ENCODE peak calls at places on chromosomes 6 and 20, in four cellular contexts. B is GM12878, Q is K562, Y is IMR-90. I is an unnamed sample.

GRCh38 chr6:115441671-115442070 is 619.0 kb downstream of the FRK start:
- DNase-seq in B (no peak), Q (no peak), Y (no peak), I (no peak)

GRCh38 chr20:15200139-15200538 is 862.7 kb upstream of the FLRT3 start:
- DNase-seq in B (peak; percentile 51), Q (no peak), Y (no peak), I (no peak)

GRCh38 chr20:13029687-13030510 is 21.1 kb downstream of the SPTLC3 start:
- DNase-seq in Y (peak; percentile 84), Q (no peak), B (no peak), I (peak; percentile 18)

GRCh38 chr20:16608265-16608636 is 35.0 kb upstream of the KIF16B start:
- DNase-seq in B (no peak), Q (no peak), Y (no peak), I (no peak)

GRCh38 chr20:57526067-57526884 is 1.3 kb upstream of the CTCFL start:
- DNase-seq in Q (peak; percentile 75), Y (no peak), B (no peak), I (no peak)

GRCh38 chr20:58054082-58054481 is 174.4 kb downstream of the ANKRD60 start:
- DNase-seq in Y (no peak), B (no peak), Q (no peak), I (no peak)

GRCh38 chr6:82957171-82957894 is 108.3 kb downstream of the UBE3D start:
- DNase-seq in Y (peak; percentile 35), Q (no peak), B (no peak), I (no peak)

GRCh38 chr6:128131036-128131435 is 230.2 kb upstream of the THEMIS start:
- DNase-seq in B (no peak), Q (no peak), Y (no peak), I (no peak)

GRCh38 chr6:149477544-149477943 is 7.3 kb downstream of the ZC3H12D start:
- DNase-seq in Q (no peak), B (no peak), Y (no peak), I (no peak)

GRCh38 chr6:5471637-5472430 is 210.5 kb downstream of the FARS2 start:
- DNase-seq in B (no peak), Q (no peak), Y (no peak), I (peak; percentile 20)

GRCh38 chr20:62045529-62046277 is 20.0 kb downstream of the TAF4 start:
- DNase-seq in B (no peak), Q (no peak), Y (no peak), I (no peak)

GRCh38 chr20:41249371-41249770 is 68.2 kb downstream of the ZHX3 start:
- DNase-seq in Q (no peak), Y (peak; percentile 87), B (no peak), I (peak; percentile 92)

GRCh38 chr6:34092631-34093030 is 53.3 kb downstream of the GRM4 start:
- DNase-seq in B (no peak), Q (no peak), Y (no peak), I (no peak)

GRCh38 chr20:3783068-3783489 is 1.8 kb upstream of the SPEF1 start:
- DNase-seq in Q (no peak), Y (no peak), B (no peak), I (no peak)

GRCh38 chr20:34977365-34978091 is 21.9 kb downstream of the MYH7B start:
- DNase-seq in Q (no peak), Y (no peak), B (no peak), I (no peak)

GRCh38 chr6:108736832-108737231 is 111.4 kb upstream of the ARMC2 start:
- DNase-seq in Y (peak; percentile 92), B (no peak), Q (peak; percentile 22), I (peak; percentile 92)

GRCh38 chr6:138162104-138162946 is 586 bp downstream of the ARFGEF3 start:
- DNase-seq in Q (no peak), Y (no peak), B (no peak), I (peak; percentile 30)

GRCh38 chr20:45465492-45466266 is 3.9 kb upstream of the WFDC2 start:
- DNase-seq in Y (no peak), B (no peak), Q (no peak), I (no peak)

GRCh38 chr20:59753836-59754235 is 149.5 kb downstream of the PHACTR3 start:
- DNase-seq in Y (no peak), Q (no peak), B (no peak), I (no peak)

GRCh38 chr6:142542704-142543233 is 241.0 kb downstream of the ADGRG6 start:
- DNase-seq in B (no peak), Q (no peak), Y (peak; percentile 81), I (no peak)

GRCh38 chr6:93423542-93423941 is 4.2 kb upstream of the EPHA7 start:
- DNase-seq in Q (no peak), Y (no peak), B (no peak), I (peak; percentile 35)

GRCh38 chr6:18405477-18406293 is 18.5 kb downstream of the RNF144B start:
- DNase-seq in Y (peak; percentile 96), Q (no peak), B (no peak), I (peak; percentile 88)

GRCh38 chr6:73728548-73729205 is 32.7 kb downstream of the CD109 start:
- DNase-seq in B (peak; percentile 31), Y (no peak), Q (no peak), I (no peak)

GRCh38 chr20:60752741-60753420 is 499.2 kb upstream of the CDH4 start:
- DNase-seq in B (no peak), Q (no peak), Y (no peak), I (no peak)

GRCh38 chr6:11055127-11055627 is 11.1 kb upstream of the ELOVL2 start:
- DNase-seq in Q (no peak), B (no peak), Y (peak; percentile 43), I (no peak)

GRCh38 chr6:37547564-37548061 is 47.9 kb upstream of the CCDC167 start:
- DNase-seq in Y (peak; percentile 71), Q (no peak), B (no peak), I (peak; percentile 80)

GRCh38 chr6:70884074-70884983 is 72.5 kb downstream of the B3GAT2 start:
- DNase-seq in B (peak; percentile 19), Y (peak; percentile 33), Q (peak; percentile 80), I (peak; percentile 55)

GRCh38 chr6:30515967-30516753 is 26.9 kb downstream of the HLA-E start:
- DNase-seq in Y (peak; percentile 96), B (peak; percentile 92), Q (peak; percentile 91), I (peak; percentile 99)

GRCh38 chr6:30508890-30509736 is 19.8 kb downstream of the HLA-E start:
- DNase-seq in Q (no peak), B (peak; percentile 79), Y (peak; percentile 51), I (peak; percentile 28)

GRCh38 chr20:44692932-44693476 is 22.2 kb upstream of the CCN5 start:
- DNase-seq in Y (peak; percentile 93), B (no peak), Q (no peak), I (peak; percentile 98)

GRCh38 chr6:165747963-165748362 is 84.9 kb upstream of the PDE10A start:
- DNase-seq in B (no peak), Y (no peak), Q (no peak), I (no peak)

GRCh38 chr6:153056308-153056707 is 53.8 kb upstream of the MTRF1L start:
- DNase-seq in Q (no peak), Y (no peak), B (no peak), I (no peak)

GRCh38 chr6:153058909-153059308 is 56.4 kb upstream of the MTRF1L start:
- DNase-seq in Q (no peak), B (no peak), Y (peak; percentile 4), I (no peak)

GRCh38 chr6:153059757-153060156 is 57.2 kb upstream of the MTRF1L start:
- DNase-seq in Y (no peak), Q (no peak), B (no peak), I (peak; percentile 6)

GRCh38 chr6:153058291-153058690 is 55.8 kb upstream of the MTRF1L start:
- DNase-seq in B (no peak), Y (peak; percentile 58), Q (no peak), I (peak; percentile 12)

GRCh38 chr6:153059311-153059710 is 56.8 kb upstream of the MTRF1L start:
- DNase-seq in Q (no peak), Y (no peak), B (no peak), I (no peak)
- TF ChIP-seq FOS in Q (no peak), Y (no peak), B (no peak), I (no peak)

DNA sequence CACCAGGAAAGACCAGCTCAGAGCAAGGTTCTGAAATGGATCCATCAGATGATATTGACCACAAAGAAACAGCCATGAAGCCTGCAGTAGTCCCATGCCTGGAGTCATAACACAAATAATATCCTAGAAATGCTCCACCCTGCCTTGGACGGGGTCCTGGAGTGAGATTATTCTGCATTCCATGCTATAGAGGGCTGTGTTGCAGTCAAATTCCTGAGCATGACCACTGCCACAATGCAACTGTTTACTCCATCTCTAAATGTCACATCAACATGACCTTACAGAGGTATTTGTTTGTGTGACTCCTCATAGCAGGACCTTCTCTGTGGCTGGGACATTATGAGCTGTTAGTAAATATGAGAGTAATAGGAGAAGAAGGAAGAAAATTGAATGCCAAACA is 257.5 kb upstream of the TCF21 start:
- DNase-seq in Q (no peak), Y (peak; percentile 73), B (no peak), I (no peak)
- TF ChIP-seq FOS in Q (no peak), Y (no peak), B (no peak), I (no peak)

DNA sequence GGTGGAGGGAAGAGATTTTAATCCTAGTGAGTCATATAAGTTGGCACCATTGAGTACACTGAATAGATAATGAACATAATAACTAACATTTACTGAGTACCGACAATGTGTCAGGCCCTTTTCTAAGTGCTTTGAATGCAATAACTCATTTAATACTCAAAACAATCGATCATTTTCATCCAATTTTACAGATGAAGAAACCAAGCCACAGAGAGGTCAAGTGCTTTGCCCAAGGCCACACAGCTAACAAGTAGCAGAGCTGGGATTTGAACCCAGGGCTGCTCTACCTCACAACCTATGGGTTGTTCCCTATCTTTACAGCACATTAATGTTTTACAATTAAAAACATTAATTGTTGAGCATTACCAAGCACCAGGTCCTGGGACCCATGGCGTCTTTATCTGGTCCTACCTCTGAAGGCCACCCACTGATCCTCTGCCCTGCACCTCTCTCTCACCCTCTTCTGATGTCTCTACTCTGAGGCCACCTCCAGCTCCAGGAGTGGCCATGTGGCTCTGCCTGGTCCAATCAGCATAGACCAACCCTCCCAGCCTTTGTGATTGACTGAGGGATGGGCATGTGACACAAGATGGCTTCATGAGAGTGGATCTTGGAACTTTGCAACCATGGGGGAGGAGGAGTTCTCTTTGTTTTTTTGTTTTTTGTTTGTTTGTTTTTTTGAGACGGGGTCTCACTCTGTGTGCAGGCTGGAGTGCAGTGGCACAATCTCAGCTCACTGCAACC is 83.9 kb downstream of the KCNB1 start:
- DNase-seq in B (no peak), Q (peak; percentile 44), Y (no peak), I (no peak)
- TF ChIP-seq FOS in B (no peak), Q (no peak), Y (no peak), I (no peak)

DNA sequence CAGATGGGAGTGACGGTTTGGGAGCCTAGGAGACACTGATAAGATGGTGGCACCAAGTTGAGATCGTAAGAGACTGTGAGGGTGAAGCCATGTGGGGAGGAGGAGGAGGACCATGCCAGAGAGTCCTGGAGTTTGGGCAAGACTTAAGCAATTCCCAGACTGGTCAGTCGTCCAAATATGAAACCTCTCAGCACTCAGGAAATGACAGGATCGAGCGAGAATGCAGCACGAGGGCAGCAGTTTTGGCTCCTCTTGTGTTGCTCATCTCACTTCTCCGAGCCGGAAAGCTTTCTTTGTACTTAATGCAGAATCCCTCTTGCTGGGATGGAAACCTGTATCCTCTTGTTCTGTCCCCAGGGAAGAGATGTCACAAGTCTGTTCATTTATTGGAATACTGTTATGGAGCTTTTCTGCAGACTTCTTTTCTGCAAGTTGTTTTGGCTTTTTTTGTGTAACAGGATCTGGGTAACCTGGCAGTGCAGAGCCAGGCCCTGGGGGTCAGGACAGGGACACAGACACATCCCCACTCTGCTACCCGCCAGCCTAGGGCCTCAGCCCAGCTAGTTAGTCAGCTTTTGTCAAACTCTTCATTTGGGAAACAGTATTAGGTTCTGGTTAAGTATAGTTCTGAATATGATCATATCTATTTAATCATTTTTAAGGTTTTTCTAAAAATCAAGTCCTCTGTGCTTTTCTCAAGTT is 34.3 kb downstream of the FNDC1 start:
- DNase-seq in Y (peak; percentile 89), Q (no peak), B (no peak), I (no peak)
- TF ChIP-seq FOS in Y (no peak), Q (no peak), B (no peak), I (no peak)

GRCh38 chr6:45423901-45424627 is 46.3 kb upstream of the SUPT3H start:
- DNase-seq in B (no peak), Y (no peak), Q (no peak), I (no peak)
- TF ChIP-seq FOS in B (no peak), Y (no peak), Q (no peak), I (no peak)

I was measured in endothelial cell of umbilical vein.